ENCODE peak calls at places on chromosome 3, in seven cellular contexts. One of them, this sample, is unnamed.

GRCh38 chr3:105715372-105715771 is 153.4 kb downstream of the CBLB start:
- DNase-seq in stromal cell of bone marrow: peak
- DNase-seq in nephron progenitor cell: no peak
- DNase-seq in D341Med: no peak
- DNase-seq in EH: peak
- DNase-seq in iPS DF 6.9: no peak
- DNase-seq in ELR: peak
- DNase-seq in this sample: no peak

GRCh38 chr3:101340591-101340990 is 20.2 kb upstream of the IMPG2 start:
- DNase-seq in stromal cell of bone marrow: no peak
- DNase-seq in ELR: peak
- DNase-seq in D341Med: no peak
- DNase-seq in nephron progenitor cell: no peak
- DNase-seq in iPS DF 6.9: no peak
- DNase-seq in EH: peak
- DNase-seq in this sample: no peak

GRCh38 chr3:2944628-2945027 is 165.5 kb downstream of the IL5RA start:
- DNase-seq in nephron progenitor cell: no peak
- DNase-seq in D341Med: no peak
- DNase-seq in EH: no peak
- DNase-seq in ELR: no peak
- DNase-seq in stromal cell of bone marrow: no peak
- DNase-seq in iPS DF 6.9: no peak
- DNase-seq in this sample: no peak

GRCh38 chr3:7518471-7518870 is 657.6 kb downstream of the GRM7 start:
- DNase-seq in nephron progenitor cell: no peak
- DNase-seq in D341Med: no peak
- DNase-seq in EH: no peak
- DNase-seq in ELR: no peak
- DNase-seq in stromal cell of bone marrow: no peak
- DNase-seq in iPS DF 6.9: no peak
- DNase-seq in this sample: no peak

GRCh38 chr3:101868534-101869464 is 19.5 kb downstream of the NFKBIZ start:
- DNase-seq in EH: peak
- DNase-seq in nephron progenitor cell: no peak
- DNase-seq in ELR: no peak
- DNase-seq in iPS DF 6.9: no peak
- DNase-seq in stromal cell of bone marrow: no peak
- DNase-seq in D341Med: no peak
- DNase-seq in this sample: no peak

GRCh38 chr3:186452517-186452916 is 90.5 kb upstream of the DGKG start:
- DNase-seq in ELR: peak
- DNase-seq in D341Med: no peak
- DNase-seq in stromal cell of bone marrow: peak
- DNase-seq in iPS DF 6.9: no peak
- DNase-seq in EH: peak
- DNase-seq in nephron progenitor cell: no peak
- DNase-seq in this sample: no peak

GRCh38 chr3:20324664-20325478 is 138.9 kb upstream of the SGO1 start:
- DNase-seq in EH: no peak
- DNase-seq in nephron progenitor cell: no peak
- DNase-seq in stromal cell of bone marrow: no peak
- DNase-seq in iPS DF 6.9: no peak
- DNase-seq in ELR: no peak
- DNase-seq in D341Med: no peak
- DNase-seq in this sample: no peak

GRCh38 chr3:168021737-168022450 is 73.8 kb downstream of the GOLIM4 start:
- DNase-seq in D341Med: no peak
- DNase-seq in stromal cell of bone marrow: no peak
- DNase-seq in ELR: no peak
- DNase-seq in iPS DF 6.9: no peak
- DNase-seq in nephron progenitor cell: no peak
- DNase-seq in EH: no peak
- DNase-seq in this sample: no peak

GRCh38 chr3:188979669-188980311 is 192.0 kb upstream of the TPRG1 start:
- DNase-seq in iPS DF 6.9: no peak
- DNase-seq in stromal cell of bone marrow: no peak
- DNase-seq in D341Med: no peak
- DNase-seq in nephron progenitor cell: peak
- DNase-seq in ELR: no peak
- DNase-seq in EH: no peak
- DNase-seq in this sample: no peak

GRCh38 chr3:183728204-183728603 is 30.6 kb downstream of the YEATS2 start:
- DNase-seq in iPS DF 6.9: no peak
- DNase-seq in D341Med: no peak
- DNase-seq in stromal cell of bone marrow: no peak
- DNase-seq in ELR: no peak
- DNase-seq in EH: no peak
- DNase-seq in nephron progenitor cell: no peak
- DNase-seq in this sample: no peak

GRCh38 chr3:8236264-8236663 is 265.4 kb upstream of the LMCD1 start:
- DNase-seq in stromal cell of bone marrow: no peak
- DNase-seq in EH: no peak
- DNase-seq in ELR: no peak
- DNase-seq in D341Med: no peak
- DNase-seq in nephron progenitor cell: no peak
- DNase-seq in iPS DF 6.9: no peak
- DNase-seq in this sample: no peak

GRCh38 chr3:52211268-52211891 is 13.4 kb downstream of the ALAS1 start:
- DNase-seq in stromal cell of bone marrow: no peak
- DNase-seq in nephron progenitor cell: no peak
- DNase-seq in ELR: no peak
- DNase-seq in D341Med: no peak
- DNase-seq in iPS DF 6.9: no peak
- DNase-seq in EH: no peak
- DNase-seq in this sample: no peak

GRCh38 chr3:10370429-10370828 is 49.5 kb upstream of the SEC13 start:
- DNase-seq in D341Med: no peak
- DNase-seq in EH: peak
- DNase-seq in iPS DF 6.9: no peak
- DNase-seq in ELR: peak
- DNase-seq in stromal cell of bone marrow: no peak
- DNase-seq in nephron progenitor cell: no peak
- DNase-seq in this sample: peak

GRCh38 chr3:5138214-5138981 is 16.3 kb downstream of the ARL8B start:
- DNase-seq in stromal cell of bone marrow: no peak
- DNase-seq in ELR: peak
- DNase-seq in nephron progenitor cell: no peak
- DNase-seq in EH: peak
- DNase-seq in D341Med: no peak
- DNase-seq in iPS DF 6.9: no peak
- DNase-seq in this sample: no peak

GRCh38 chr3:58214484-58215316 is 3.9 kb upstream of the DNASE1L3 start:
- DNase-seq in EH: peak
- DNase-seq in iPS DF 6.9: no peak
- DNase-seq in stromal cell of bone marrow: no peak
- DNase-seq in nephron progenitor cell: no peak
- DNase-seq in D341Med: no peak
- DNase-seq in ELR: peak
- DNase-seq in this sample: peak

GRCh38 chr3:79729096-79729495 is 38.7 kb downstream of the ROBO1 start:
- DNase-seq in iPS DF 6.9: no peak
- DNase-seq in EH: no peak
- DNase-seq in nephron progenitor cell: no peak
- DNase-seq in ELR: peak
- DNase-seq in D341Med: peak
- DNase-seq in stromal cell of bone marrow: peak
- DNase-seq in this sample: no peak

GRCh38 chr3:143332046-143332445 is 212.5 kb downstream of the CHST2 start:
- DNase-seq in stromal cell of bone marrow: no peak
- DNase-seq in D341Med: no peak
- DNase-seq in iPS DF 6.9: no peak
- DNase-seq in nephron progenitor cell: no peak
- DNase-seq in ELR: no peak
- DNase-seq in EH: peak
- DNase-seq in this sample: no peak

GRCh38 chr3:100971776-100972175 is 21.4 kb downstream of the ABI3BP start:
- DNase-seq in stromal cell of bone marrow: no peak
- DNase-seq in D341Med: no peak
- DNase-seq in ELR: no peak
- DNase-seq in nephron progenitor cell: no peak
- DNase-seq in iPS DF 6.9: no peak
- DNase-seq in EH: peak
- DNase-seq in this sample: no peak

GRCh38 chr3:167913218-167913902 is 177.8 kb downstream of the SERPINI1 start:
- DNase-seq in D341Med: peak
- DNase-seq in stromal cell of bone marrow: peak
- DNase-seq in EH: peak
- DNase-seq in iPS DF 6.9: peak
- DNase-seq in ELR: peak
- DNase-seq in nephron progenitor cell: peak
- DNase-seq in this sample: no peak

GRCh38 chr3:156010829-156011228 is 109.5 kb upstream of the KCNAB1 start:
- DNase-seq in stromal cell of bone marrow: no peak
- DNase-seq in ELR: peak
- DNase-seq in EH: no peak
- DNase-seq in D341Med: peak
- DNase-seq in iPS DF 6.9: no peak
- DNase-seq in nephron progenitor cell: peak
- DNase-seq in this sample: no peak

GRCh38 chr3:49805367-49805782 is 2.3 kb downstream of the INKA1 start:
- DNase-seq in EH: peak
- DNase-seq in iPS DF 6.9: no peak
- DNase-seq in ELR: no peak
- DNase-seq in nephron progenitor cell: no peak
- DNase-seq in stromal cell of bone marrow: peak
- DNase-seq in D341Med: no peak
- DNase-seq in this sample: peak

This sample was measured in SIG-M5.